ENCODE peak calls at places on chromosomes 5 and 9, in four cellular contexts. I is GM23338, A is body of pancreas, F is GM23248. E is an unnamed sample.

GRCh38 chr9:97518909-97519307 is 17.4 kb downstream of the TMOD1 start:
- DNase-seq in I (no peak), A (peak), F (peak), E (peak)

GRCh38 chr5:83306572-83307241 is 164.8 kb upstream of the VCAN start:
- DNase-seq in I (no peak), A (peak), F (peak), E (peak)

GRCh38 chr5:150409638-150410523 is 2.8 kb downstream of the CD74 start:
- DNase-seq in I (peak), A (peak), F (peak), E (peak)

GRCh38 chr5:74865293-74865798 is 841 bp downstream of the FAM169A start:
- DNase-seq in I (no peak), A (no peak), F (no peak), E (no peak)

GRCh38 chr9:90095682-90096081 is 490.9 kb downstream of the GADD45G start:
- DNase-seq in I (peak), A (peak), F (no peak), E (no peak)

GRCh38 chr9:114004221-114004716 is 73.8 kb downstream of the AMBP start:
- DNase-seq in I (no peak), A (peak), F (no peak), E (no peak)

GRCh38 chr5:151742870-151743294 is 15.5 kb downstream of the ATOX1 start:
- DNase-seq in I (peak), A (peak), F (peak), E (peak)

GRCh38 chr5:132071338-132071707 is 2.3 kb upstream of the CSF2 start:
- DNase-seq in I (no peak), A (no peak), F (no peak), E (no peak)

GRCh38 chr5:73233461-73234151 is 60.6 kb downstream of the TMEM174 start:
- DNase-seq in I (peak), A (no peak), F (no peak), E (no peak)

DNA sequence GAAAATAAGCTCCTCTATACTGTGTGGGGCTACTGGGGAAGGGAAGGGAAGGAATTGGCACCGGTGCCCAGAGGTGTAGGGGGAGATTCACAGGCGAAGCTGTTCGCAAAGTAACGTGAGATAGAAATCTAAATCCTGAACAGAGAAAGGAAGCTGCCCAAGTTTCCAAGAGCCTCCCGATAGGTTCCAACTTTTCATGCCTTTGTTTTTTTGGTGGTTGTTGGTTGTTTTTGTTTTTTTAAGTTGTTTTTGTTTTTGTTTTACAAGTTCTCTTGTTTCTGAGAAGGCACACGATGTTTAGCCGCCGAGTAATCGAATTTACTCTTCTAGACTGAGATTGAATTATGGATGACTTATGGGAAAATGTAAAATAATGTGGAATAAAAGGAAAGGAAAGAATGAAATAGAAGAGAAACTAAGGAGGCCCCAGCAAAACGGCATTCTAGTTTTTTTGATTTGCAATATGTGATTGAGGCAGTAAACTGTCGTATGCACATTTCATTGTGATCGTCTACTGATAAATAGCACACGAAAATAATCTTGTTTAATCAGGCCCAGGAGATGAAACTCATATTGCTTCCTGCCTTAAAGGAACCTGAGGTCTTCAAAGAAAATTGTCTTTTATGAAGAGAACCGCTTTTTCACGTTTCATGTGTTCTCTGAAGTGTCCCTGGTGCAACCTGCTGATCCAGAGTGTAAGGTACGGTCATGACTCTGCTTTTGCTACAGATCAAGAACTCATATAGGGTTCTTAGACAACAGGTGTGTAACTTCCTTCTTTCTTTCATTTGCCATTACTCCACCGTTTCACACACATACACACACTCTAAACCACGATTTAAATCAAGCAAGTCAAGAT is 1.2 kb upstream of the GNAQ start:
- DNase-seq in I (no peak), A (no peak), F (no peak), E (no peak)
- H3K4me3 ChIP-seq in I (peak), A (no peak), F (peak), E (peak)

DNA sequence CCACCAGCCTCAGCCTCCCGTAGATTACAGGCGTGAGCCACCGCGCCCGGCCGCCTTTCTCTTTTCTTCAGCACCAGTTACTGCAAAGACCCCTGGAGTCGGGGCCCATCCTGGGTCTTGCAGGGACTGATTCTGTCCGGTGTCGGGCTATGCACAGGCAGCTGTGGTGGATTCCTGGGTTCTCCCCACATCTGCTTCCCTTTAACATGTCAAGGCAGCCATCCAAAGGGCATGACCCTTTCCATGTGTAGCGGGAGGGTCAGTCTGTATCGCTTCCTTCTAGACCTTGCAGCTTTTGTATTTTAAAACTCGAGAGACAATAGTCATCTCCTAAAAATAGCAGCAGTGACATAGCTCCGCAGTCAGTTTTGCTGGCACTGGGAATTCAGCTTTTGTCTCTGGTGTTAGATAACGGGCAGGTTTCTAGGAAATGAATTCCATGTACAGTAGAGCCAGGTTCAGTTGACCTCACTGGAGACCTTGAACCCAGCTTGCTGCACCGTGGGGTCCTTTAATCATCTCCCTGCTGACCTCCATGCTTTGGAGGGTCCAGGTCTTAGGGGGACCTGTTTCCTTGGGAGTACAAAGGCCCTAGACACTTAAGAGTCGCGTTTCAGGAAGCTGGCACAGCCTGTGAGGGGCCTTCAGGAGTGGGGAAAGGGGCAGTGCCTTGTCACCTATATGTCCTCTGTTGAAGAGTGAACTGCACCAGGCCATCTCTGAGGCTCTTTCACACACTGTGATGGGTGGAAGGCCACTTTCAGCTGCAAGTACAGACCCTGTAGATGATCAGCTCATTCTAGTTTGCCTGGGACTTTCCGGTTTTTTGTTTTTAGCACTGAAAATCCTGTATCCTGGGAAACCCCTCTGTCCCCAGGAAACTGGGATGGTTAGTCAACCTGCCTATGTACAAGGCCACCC is 13.8 kb downstream of the ANKRD33B start:
- DNase-seq in I (no peak), A (no peak), F (peak), E (peak)
- H3K4me3 ChIP-seq in I (no peak), A (no peak), F (no peak), E (no peak)

GRCh38 chr5:5522336-5522735 is 99.9 kb downstream of the ICE1 start:
- DNase-seq in I (peak), A (no peak), F (no peak), E (no peak)
- H3K4me3 ChIP-seq in I (no peak), A (no peak), F (no peak), E (no peak)

GRCh38 chr9:107285292-107285691 is 2.2 kb downstream of the RAD23B start:
- DNase-seq in I (no peak), A (no peak), F (no peak), E (no peak)

GRCh38 chr9:107283621-107284616 is 840 bp downstream of the RAD23B start:
- DNase-seq in I (peak), A (peak), F (peak), E (peak)

GRCh38 chr9:107288701-107289100 is 5.6 kb downstream of the RAD23B start:
- DNase-seq in I (peak), A (no peak), F (no peak), E (no peak)

GRCh38 chr9:107284636-107285035 is 1.6 kb downstream of the RAD23B start:
- DNase-seq in I (no peak), A (no peak), F (peak), E (no peak)

DNA sequence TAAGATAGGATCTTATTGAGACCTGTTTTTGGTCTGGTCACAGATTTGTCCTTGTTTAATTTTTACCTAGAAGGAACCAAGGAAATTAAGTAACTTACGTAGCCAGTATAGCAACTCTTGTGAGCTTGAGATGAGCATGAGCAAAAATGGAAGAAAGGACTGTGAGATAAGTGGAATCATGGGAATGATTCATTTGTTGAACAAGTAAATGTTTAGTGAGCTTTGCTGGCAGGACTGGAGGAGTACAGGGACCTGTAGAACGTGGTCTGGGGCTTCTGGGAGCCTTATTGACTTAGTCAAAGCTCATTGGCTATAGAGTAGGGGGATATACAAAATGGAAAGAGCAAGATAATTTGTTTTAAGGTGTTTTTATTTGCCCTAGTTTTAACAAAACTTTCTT is 3.0 kb downstream of the RAD23B start:
- DNase-seq in I (no peak), A (peak), F (peak), E (no peak)
- H3K4me3 ChIP-seq in I (peak), A (no peak), F (peak), E (no peak)

DNA sequence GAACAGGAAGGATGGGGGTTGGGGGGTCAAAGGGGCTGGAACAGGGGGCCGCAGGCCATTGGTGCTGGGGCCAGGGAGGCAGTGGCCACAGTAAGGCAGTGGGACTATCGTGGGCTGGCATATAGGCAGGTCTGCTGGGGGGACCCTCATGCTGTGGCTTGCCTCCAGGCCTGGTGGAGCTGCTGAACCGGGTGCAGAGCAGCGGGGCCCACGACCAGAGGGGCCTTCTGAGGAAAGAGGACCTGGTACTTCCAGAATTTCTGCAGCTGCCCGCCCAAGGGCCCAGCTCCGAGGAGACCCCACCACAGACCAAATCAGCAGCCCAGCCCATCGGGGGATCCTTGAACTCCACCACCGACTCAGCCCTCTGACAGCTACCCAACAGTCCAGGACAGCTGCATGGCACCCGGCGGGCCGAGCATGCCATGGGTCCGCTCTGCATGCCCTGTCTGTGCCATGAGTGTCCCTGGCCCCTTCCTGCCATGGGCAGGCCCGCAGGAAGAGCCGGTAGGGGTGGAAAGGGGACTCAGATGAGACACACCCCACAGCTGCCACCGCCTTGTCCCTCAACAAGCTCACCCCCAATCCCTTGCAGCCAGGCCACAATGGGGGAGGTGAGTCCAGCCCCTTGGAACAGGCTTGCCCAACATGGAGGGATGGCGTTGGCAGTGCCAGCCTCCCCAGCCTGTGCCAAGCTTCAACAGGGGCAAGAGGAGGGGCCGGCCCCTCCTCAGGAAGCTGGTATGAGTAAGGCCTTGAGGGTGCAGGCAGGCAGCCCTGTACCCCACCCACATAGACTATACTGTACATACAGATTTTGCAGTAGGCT is 12.3 kb upstream of the SLC34A1 start:
- DNase-seq in I (no peak), A (no peak), F (no peak), E (no peak)
- H3K4me3 ChIP-seq in I (peak), A (no peak), F (peak), E (peak)

GRCh38 chr9:92426501-92426900 is 2.2 kb upstream of the OMD start:
- DNase-seq in I (no peak), A (no peak), F (no peak), E (no peak)

GRCh38 chr9:92425578-92425977 is 1.3 kb upstream of the OMD start:
- DNase-seq in I (no peak), A (no peak), F (peak), E (peak)

GRCh38 chr9:92424340-92424739 is at the start of gene OMD:
- DNase-seq in I (no peak), A (no peak), F (peak), E (peak)

DNA sequence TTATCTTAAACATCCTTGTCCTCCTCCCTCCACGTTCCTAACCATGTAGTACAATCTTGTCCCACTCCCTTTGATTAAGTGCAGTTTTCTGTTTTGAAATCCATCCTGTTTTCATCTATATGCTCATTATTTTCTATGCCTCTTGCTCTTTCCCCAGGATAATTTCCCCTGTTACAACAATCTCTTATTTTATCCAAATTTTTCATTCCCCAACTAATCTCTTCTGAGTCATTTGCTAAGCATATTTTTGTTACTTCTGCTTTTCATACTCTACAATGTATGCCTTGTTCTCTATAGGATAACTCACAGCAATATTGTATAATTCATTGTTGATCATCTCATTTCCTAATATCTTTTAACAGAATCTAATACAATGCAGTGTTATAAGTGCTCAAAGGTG is 1.7 kb downstream of the OMD start:
- DNase-seq in I (no peak), A (no peak), F (no peak), E (no peak)
- H3K4me3 ChIP-seq in I (no peak), A (no peak), F (no peak), E (no peak)

GRCh38 chr5:108113950-108114349 is 267.9 kb downstream of the FBXL17 start:
- DNase-seq in I (no peak), A (no peak), F (no peak), E (no peak)

GRCh38 chr5:108104448-108104847 is 277.4 kb downstream of the FBXL17 start:
- DNase-seq in I (no peak), A (no peak), F (no peak), E (no peak)

DNA sequence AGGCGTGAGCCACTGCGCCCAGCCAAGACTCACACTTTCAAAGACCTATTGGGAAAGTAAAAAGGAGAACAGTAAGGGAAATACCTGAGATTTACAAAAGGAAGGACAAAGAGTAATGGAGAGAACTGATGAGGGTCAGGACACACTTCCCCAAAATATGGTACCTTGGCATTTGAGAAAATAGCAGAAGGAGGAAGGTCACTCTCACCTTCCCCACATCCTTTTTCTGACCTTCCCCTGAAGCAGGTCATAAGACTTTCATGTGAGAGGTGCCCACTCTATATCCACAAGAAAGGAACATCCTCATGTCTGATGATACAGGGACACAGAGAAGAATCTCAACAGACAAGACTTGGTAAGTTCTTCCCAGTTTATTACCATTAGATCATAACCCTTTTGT is 272.8 kb downstream of the FBXL17 start:
- DNase-seq in I (no peak), A (no peak), F (no peak), E (no peak)
- H3K4me3 ChIP-seq in I (no peak), A (no peak), F (no peak), E (no peak)

DNA sequence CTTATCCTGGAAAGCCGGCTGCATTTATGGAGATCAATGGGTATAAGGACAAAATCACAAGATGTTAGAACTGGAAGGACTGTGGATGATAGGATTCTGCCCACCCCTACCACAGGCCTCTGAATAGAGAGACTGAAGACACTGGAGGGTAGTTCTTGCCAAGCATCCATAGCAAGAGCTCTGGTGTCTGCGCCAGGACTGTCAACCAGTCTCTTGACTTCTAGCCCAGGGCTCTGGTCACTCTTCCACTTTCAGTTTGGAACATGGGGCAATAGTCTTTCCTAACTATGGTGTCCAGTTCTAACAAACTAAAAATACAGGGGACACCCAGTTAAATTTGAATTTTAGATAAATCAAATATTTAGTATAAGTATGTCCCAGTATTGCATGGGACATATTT is 23.4 kb downstream of the LARP1 start:
- DNase-seq in I (no peak), A (no peak), F (no peak), E (peak)
- H3K4me3 ChIP-seq in I (no peak), A (no peak), F (no peak), E (no peak)

GRCh38 chr5:55599148-55600050 is 64.6 kb upstream of the PLPP1 start:
- DNase-seq in I (no peak), A (no peak), F (peak), E (no peak)
- H3K4me3 ChIP-seq in I (no peak), A (no peak), F (no peak), E (no peak)